ENCODE peak calls at places on chromosomes 12 and 14, in six cellular contexts. One of them, this sample, is unnamed.

GRCh38 chr14:101881426-101881825 is 82.9 kb upstream of the DYNC1H1 start:
- DNase-seq in upper lobe of left lung: no peak
- DNase-seq in PC-9: no peak
- DNase-seq in small intestine: no peak
- DNase-seq in upper lobe of right lung: no peak
- DNase-seq in body of pancreas: peak; percentile 85
- DNase-seq in this sample: no peak

GRCh38 chr12:15776532-15776931 is 12.7 kb downstream of the EPS8 start:
- DNase-seq in small intestine: no peak
- DNase-seq in upper lobe of left lung: no peak
- DNase-seq in body of pancreas: no peak
- DNase-seq in upper lobe of right lung: no peak
- DNase-seq in PC-9: no peak
- DNase-seq in this sample: no peak

GRCh38 chr12:81253360-81253759 is 175.5 kb downstream of the ACSS3 start:
- DNase-seq in upper lobe of right lung: no peak
- DNase-seq in PC-9: no peak
- DNase-seq in small intestine: no peak
- DNase-seq in body of pancreas: no peak
- DNase-seq in upper lobe of left lung: no peak
- DNase-seq in this sample: no peak

GRCh38 chr14:103594265-103594664 is 31.5 kb downstream of the COA8 start:
- DNase-seq in PC-9: peak; percentile 100
- DNase-seq in body of pancreas: peak; percentile 62
- DNase-seq in small intestine: no peak
- DNase-seq in upper lobe of left lung: no peak
- DNase-seq in upper lobe of right lung: no peak
- DNase-seq in this sample: no peak

GRCh38 chr12:7844131-7844530 is 28.6 kb downstream of the SLC2A14 start:
- DNase-seq in upper lobe of right lung: no peak
- DNase-seq in upper lobe of left lung: no peak
- DNase-seq in body of pancreas: no peak
- DNase-seq in small intestine: no peak
- DNase-seq in PC-9: no peak
- DNase-seq in this sample: no peak

GRCh38 chr12:39887824-39888223 is 218.1 kb downstream of the SLC2A13 start:
- DNase-seq in PC-9: no peak
- DNase-seq in body of pancreas: no peak
- DNase-seq in upper lobe of left lung: no peak
- DNase-seq in upper lobe of right lung: no peak
- DNase-seq in small intestine: no peak
- DNase-seq in this sample: no peak

GRCh38 chr14:20681348-20682126 is 2.8 kb upstream of the RNASE4 start:
- DNase-seq in upper lobe of left lung: peak; percentile 82
- DNase-seq in PC-9: peak; percentile 72
- DNase-seq in body of pancreas: peak; percentile 92
- DNase-seq in small intestine: peak; percentile 83
- DNase-seq in upper lobe of right lung: peak; percentile 84
- DNase-seq in this sample: peak; percentile 84

GRCh38 chr14:104977008-104977680 is 1.0 kb downstream of the AHNAK2 start:
- DNase-seq in body of pancreas: no peak
- DNase-seq in upper lobe of left lung: no peak
- DNase-seq in small intestine: no peak
- DNase-seq in upper lobe of right lung: peak; percentile 65
- DNase-seq in PC-9: no peak
- DNase-seq in this sample: peak; percentile 47

GRCh38 chr12:24815087-24815423 is 133.8 kb downstream of the BCAT1 start:
- DNase-seq in PC-9: no peak
- DNase-seq in small intestine: no peak
- DNase-seq in body of pancreas: no peak
- DNase-seq in upper lobe of left lung: no peak
- DNase-seq in upper lobe of right lung: no peak
- DNase-seq in this sample: no peak

DNA sequence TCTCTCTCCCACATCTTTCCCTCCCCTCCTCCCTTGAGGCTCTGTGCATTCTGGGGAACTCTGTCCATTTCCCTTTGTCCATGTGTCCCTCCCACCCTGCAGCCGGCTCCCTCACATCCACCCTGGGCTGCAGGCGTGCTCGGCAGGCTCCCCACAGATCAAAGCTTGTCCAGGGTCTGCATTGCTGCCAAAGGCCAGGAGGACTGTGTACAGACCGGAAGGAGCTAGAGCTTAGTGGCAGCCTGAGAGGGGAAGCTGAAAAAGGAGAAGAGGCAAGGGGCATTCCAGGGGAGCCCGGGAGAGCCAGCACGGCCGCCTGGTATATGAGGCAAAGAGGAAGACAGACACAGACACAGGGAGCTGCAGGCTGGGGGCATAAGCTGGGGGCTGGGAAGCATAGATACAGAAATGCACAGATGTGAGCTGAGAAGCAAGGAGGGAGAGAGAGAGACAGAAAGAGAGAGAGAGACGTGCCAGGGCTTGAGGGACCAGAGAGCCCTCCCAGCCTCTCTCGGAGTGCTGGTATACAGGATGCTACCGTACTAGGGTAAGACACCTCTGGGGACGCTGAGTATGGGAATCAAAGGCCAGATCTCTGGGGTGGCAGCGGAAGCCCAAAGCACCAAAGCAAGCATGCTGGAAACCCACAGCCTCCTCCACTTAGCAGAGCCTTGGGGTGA is 3.3 kb downstream of the CD4 start:
- DNase-seq in PC-9: no peak
- DNase-seq in body of pancreas: peak; percentile 55
- DNase-seq in small intestine: no peak
- DNase-seq in upper lobe of right lung: no peak
- DNase-seq in upper lobe of left lung: peak; percentile 64
- DNase-seq in this sample: peak; percentile 71
- H3K4me3 ChIP-seq in PC-9: no peak overlapping the region
- H3K4me3 ChIP-seq in body of pancreas: no peak overlapping the region
- H3K4me3 ChIP-seq in small intestine: no peak overlapping the region
- H3K4me3 ChIP-seq in upper lobe of right lung: peak overlapping the region; percentile 55
- H3K4me3 ChIP-seq in upper lobe of left lung: peak overlapping the region; percentile 32
- H3K4me3 ChIP-seq in this sample: peak overlapping the region; percentile 55

DNA sequence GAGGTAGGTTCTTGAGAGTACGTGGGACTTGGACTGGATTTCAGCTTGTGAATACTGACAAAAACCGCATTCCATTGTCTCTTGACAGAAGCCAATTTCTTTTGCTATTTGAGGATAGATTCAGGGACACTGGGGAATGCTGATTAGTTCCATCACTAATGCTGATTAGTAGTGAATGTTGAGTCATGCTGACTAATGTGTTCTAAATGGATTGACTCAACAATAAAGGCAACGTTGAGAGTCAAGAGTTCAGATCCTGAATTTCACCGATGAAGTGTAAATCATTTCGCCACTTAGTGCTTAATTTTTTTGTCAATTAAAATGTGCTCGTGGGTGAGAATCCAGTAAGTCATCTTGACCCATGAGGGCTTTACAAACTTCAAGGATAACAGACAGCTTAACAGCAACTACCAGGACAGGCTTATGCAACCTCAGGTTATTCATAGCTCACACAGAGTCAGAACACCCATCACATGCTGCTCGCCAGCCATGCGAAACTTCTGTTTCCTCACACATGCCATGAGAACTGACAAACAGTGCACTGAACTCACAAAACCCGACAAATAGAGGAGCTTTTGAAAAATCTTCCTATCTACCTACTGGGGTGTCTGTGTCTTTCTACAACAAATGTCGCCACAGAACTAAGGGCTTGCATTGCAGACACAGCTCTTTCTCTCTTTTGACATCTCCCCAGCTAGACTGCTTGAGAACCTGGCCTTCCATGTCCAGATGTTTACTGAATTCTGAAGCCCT is 316.5 kb downstream of the ZFP36L1 start:
- DNase-seq in small intestine: no peak
- DNase-seq in upper lobe of right lung: peak; percentile 76
- DNase-seq in upper lobe of left lung: peak; percentile 85
- DNase-seq in body of pancreas: peak; percentile 85
- DNase-seq in PC-9: peak; percentile 92
- DNase-seq in this sample: peak; percentile 72
- H3K4me1 ChIP-seq in small intestine: no peaks in the 10 kb centered on the region
- H3K4me1 ChIP-seq in upper lobe of right lung: peaks cover 17% of the 10 kb centered on the region
- H3K4me1 ChIP-seq in upper lobe of left lung: peaks cover 5% of the 10 kb centered on the region
- H3K4me1 ChIP-seq in body of pancreas: peaks cover 81% of the 10 kb centered on the region
- H3K4me1 ChIP-seq in PC-9: peaks cover 82% of the 10 kb centered on the region
- H3K4me1 ChIP-seq in this sample: peaks cover 33% of the 10 kb centered on the region

DNA sequence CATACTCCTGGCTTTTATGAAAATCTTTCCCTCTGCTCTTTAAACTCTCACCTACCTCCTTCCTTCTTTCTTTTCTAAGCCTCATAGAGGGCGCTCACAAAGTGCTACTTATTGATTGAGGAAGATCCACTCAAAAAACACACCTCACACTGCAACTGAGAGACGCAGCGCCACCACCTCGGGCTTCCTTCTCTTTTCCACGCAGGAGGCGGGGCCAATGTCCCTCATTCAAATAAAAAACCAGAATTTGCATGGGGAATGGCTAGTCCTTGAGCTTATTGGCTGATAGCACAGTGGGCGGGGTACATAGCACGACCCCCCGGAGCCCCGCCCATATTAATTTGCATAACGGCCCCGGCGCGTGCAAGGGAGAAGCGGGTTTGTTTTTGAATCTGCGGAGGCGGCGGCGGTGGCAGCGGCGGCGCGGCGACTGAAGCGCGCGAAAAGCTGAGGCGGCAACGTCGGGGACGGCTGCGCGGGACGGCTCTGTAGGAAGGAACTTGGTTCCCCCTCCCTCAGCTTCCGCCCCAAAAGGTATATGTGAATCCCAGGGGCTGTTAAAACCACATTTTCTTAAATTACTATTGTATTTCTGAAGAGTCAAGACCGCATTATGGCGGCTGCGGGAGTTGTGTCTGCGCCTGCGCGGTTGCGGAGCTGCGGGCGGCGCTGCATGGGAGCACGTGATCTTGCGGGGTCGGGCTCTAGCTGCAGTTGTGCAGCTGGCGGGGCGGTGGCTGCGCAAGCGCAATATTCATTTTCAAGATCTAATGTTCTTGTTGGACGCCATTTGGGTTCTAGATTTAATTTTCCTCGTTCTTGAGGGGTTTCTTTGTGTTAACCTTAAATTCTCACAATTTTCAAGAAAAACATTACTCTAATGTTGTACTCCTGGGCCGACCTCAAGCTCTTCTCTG is at the start of gene ATF7IP:
- DNase-seq in upper lobe of right lung: peak; percentile 97
- DNase-seq in small intestine: peak; percentile 99
- DNase-seq in upper lobe of left lung: peak; percentile 98
- DNase-seq in PC-9: peak; percentile 95
- DNase-seq in body of pancreas: peak; percentile 99
- DNase-seq in this sample: peak; percentile 96
- H3K27ac ChIP-seq in upper lobe of right lung: peak within 1 kb of the TSS; percentile 98
- H3K27ac ChIP-seq in small intestine: peak within 1 kb of the TSS; percentile 67
- H3K27ac ChIP-seq in upper lobe of left lung: peak within 1 kb of the TSS; percentile 96
- H3K27ac ChIP-seq in PC-9: peak within 1 kb of the TSS; percentile 89
- H3K27ac ChIP-seq in body of pancreas: peak within 1 kb of the TSS; percentile 96
- H3K27ac ChIP-seq in this sample: peak within 1 kb of the TSS; percentile 98

GRCh38 chr12:1533205-1533601 is 61.2 kb downstream of the FBXL14 start:
- DNase-seq in upper lobe of left lung: no peak
- DNase-seq in upper lobe of right lung: no peak
- DNase-seq in PC-9: no peak
- DNase-seq in small intestine: no peak
- DNase-seq in body of pancreas: no peak
- DNase-seq in this sample: no peak
- H3K4me3 ChIP-seq in upper lobe of left lung: no peak overlapping the region
- H3K4me3 ChIP-seq in upper lobe of right lung: peak overlapping the region; percentile 19
- H3K4me3 ChIP-seq in PC-9: no peak overlapping the region
- H3K4me3 ChIP-seq in small intestine: no peak overlapping the region
- H3K4me3 ChIP-seq in body of pancreas: no peak overlapping the region
- H3K4me3 ChIP-seq in this sample: peak overlapping the region; percentile 19

DNA sequence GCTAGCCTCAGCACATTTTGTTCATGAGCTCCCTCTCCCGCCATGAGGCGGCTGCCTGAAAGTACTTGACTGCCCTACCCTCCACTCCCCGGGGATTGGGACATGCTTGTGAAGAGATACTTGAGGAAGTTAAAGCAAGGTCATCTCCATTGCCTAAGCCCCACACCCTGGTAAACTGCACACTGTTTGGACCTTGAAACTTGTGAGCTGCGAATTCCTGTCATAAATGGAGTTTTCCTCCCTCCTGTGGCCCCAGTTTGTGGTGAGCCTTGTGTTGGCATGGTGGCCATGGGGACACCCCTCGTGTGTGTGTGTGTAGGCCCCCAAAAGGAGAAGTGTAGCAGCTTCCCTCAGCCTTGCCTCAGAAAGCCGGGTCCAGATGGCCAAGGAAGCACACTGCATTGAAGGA is 395.5 kb downstream of the ZFP36L1 start:
- DNase-seq in small intestine: peak; percentile 56
- DNase-seq in upper lobe of right lung: peak; percentile 83
- DNase-seq in body of pancreas: peak; percentile 83
- DNase-seq in PC-9: no peak
- DNase-seq in upper lobe of left lung: peak; percentile 94
- DNase-seq in this sample: peak; percentile 89
- H3K4me1 ChIP-seq in small intestine: peaks cover 14% of the 10 kb centered on the region
- H3K4me1 ChIP-seq in upper lobe of right lung: peaks cover 53% of the 10 kb centered on the region
- H3K4me1 ChIP-seq in body of pancreas: peaks cover 14% of the 10 kb centered on the region
- H3K4me1 ChIP-seq in PC-9: peaks cover 25% of the 10 kb centered on the region
- H3K4me1 ChIP-seq in upper lobe of left lung: peaks cover 47% of the 10 kb centered on the region
- H3K4me1 ChIP-seq in this sample: peaks cover 76% of the 10 kb centered on the region

This sample was measured in lower lobe of right lung.